ENCODE peak calls at places on chromosomes 13 and 19, in five cellular contexts. O is kidney epithelial cell, J is T follicular helper cell, E is ELR, T is fibroblast of the aortic adventitia. V is an unnamed sample.

GRCh38 chr19:58554494-58555368 is at the start of gene CHMP2A:
- DNase-seq in T (peak), O (peak), J (peak), E (peak), V (peak)

GRCh38 chr19:41746593-41747227 is 8.6 kb upstream of the CEACAM6 start:
- DNase-seq in J (peak), E (peak), O (no peak), T (peak), V (peak)

GRCh38 chr13:62684359-62684758 is 1268.7 kb upstream of the PCDH20 start:
- DNase-seq in J (no peak), T (no peak), O (no peak), E (no peak), V (no peak)

GRCh38 chr19:6687117-6687516 is 17.2 kb upstream of the TNFSF14 start:
- DNase-seq in E (peak), O (no peak), T (no peak), J (no peak), V (no peak)

GRCh38 chr19:38004505-38005223 is 97.7 kb downstream of the SIPA1L3 start:
- DNase-seq in J (no peak), O (peak), E (peak), T (peak), V (peak)

GRCh38 chr13:94660695-94661324 is 51.5 kb downstream of the SOX21 start:
- DNase-seq in O (no peak), T (peak), E (peak), J (no peak), V (no peak)

GRCh38 chr13:94351292-94352000 is 128.0 kb downstream of the DCT start:
- DNase-seq in O (peak), T (peak), J (no peak), E (peak), V (no peak)

GRCh38 chr19:16714702-16715294 is 4.8 kb upstream of the NWD1 start:
- DNase-seq in O (no peak), J (peak), T (peak), E (peak), V (no peak)

GRCh38 chr13:36549771-36550170 is 117.5 kb downstream of the CCNA1 start:
- DNase-seq in J (no peak), O (no peak), T (peak), E (no peak), V (no peak)

GRCh38 chr19:16587031-16588023 is 15.1 kb upstream of the SLC35E1 start:
- DNase-seq in O (no peak), J (peak), E (peak), T (no peak), V (no peak)

GRCh38 chr19:15369594-15369891 is 10.0 kb downstream of the AKAP8 start:
- DNase-seq in O (no peak), J (no peak), T (no peak), E (no peak), V (no peak)

GRCh38 chr19:46714523-46715106 is 2.3 kb downstream of the PRKD2 start:
- DNase-seq in T (no peak), O (no peak), J (peak), E (no peak), V (no peak)

GRCh38 chr13:40518481-40518882 is 148.0 kb downstream of the FOXO1 start:
- DNase-seq in O (peak), E (no peak), T (no peak), J (no peak), V (no peak)

GRCh38 chr13:50594276-50594970 is 249.1 kb downstream of the DLEU7 start:
- DNase-seq in J (no peak), T (no peak), O (no peak), E (no peak), V (no peak)

GRCh38 chr13:93293716-93294115 is 67.1 kb downstream of the GPC6 start:
- DNase-seq in O (no peak), T (no peak), E (no peak), J (no peak), V (no peak)

GRCh38 chr19:9877775-9878510 is 42.8 kb downstream of the PIN1 start:
- DNase-seq in T (peak), J (no peak), E (peak), O (no peak), V (no peak)

GRCh38 chr13:22081430-22081829 is 410.6 kb downstream of the FGF9 start:
- DNase-seq in T (no peak), O (no peak), E (no peak), J (no peak), V (no peak)

GRCh38 chr13:25267715-25268114 is 19.6 kb downstream of the MTMR6 start:
- DNase-seq in J (no peak), T (peak), O (no peak), E (peak), V (no peak)

GRCh38 chr19:48258350-48258749 is 2.6 kb upstream of the CARD8 start:
- DNase-seq in O (no peak), T (peak), J (no peak), E (peak), V (no peak)